ENCODE peak calls at places on chromosomes 6 and 20, in ten cellular contexts. R is activated CD4-positive, CD25-positive, alpha-beta regulatory T cell treated with anti-CD3 and anti-CD28 coated beads, Interleukin-2, amount 50 U/mL, for 16 hours; Z is epithelial cell of esophagus; H is kidney glomerular epithelial cell; D is NCI-H1417 treated with DMSO at 0.1 percent for 48 hours; L is neuronal stem cell; G is left ventricle myocardium superior; Y is central memory CD4-positive, alpha-beta T cell; O is dermis blood vessel endothelial cell; C is AML-193. M is an unnamed sample.

GRCh38 chr20:40694246-40694645 is 5.2 kb upstream of the MAFB start:
- DNase-seq in R (no peak), Z (no peak), H (no peak), D (no peak), L (no peak), G (no peak), Y (no peak), O (no peak), C (no peak), M (no peak)

GRCh38 chr6:10276106-10276505 is 138.8 kb downstream of the TFAP2A start:
- DNase-seq in R (no peak), Z (peak), H (peak), D (no peak), L (no peak), G (no peak), Y (no peak), O (no peak), C (no peak), M (no peak)

GRCh38 chr6:34324738-34325444 is 67.6 kb downstream of the NUDT3 start:
- DNase-seq in R (no peak), Z (peak), H (no peak), D (no peak), L (no peak), G (peak), Y (no peak), O (no peak), C (no peak), M (no peak)

GRCh38 chr6:44219053-44219814 is 2.5 kb downstream of the MYMX start:
- DNase-seq in R (no peak), Z (no peak), H (peak), D (no peak), L (peak), G (peak), Y (no peak), O (peak), C (peak), M (peak)

GRCh38 chr6:10310826-10311225 is 104.0 kb downstream of the TFAP2A start:
- DNase-seq in R (no peak), Z (peak), H (no peak), D (peak), L (no peak), G (no peak), Y (no peak), O (no peak), C (no peak), M (no peak)

GRCh38 chr20:3209023-3209945 is at the start of gene ITPA:
- DNase-seq in R (peak), Z (peak), H (peak), D (no peak), L (peak), G (peak), Y (peak), O (peak), C (peak), M (peak)

GRCh38 chr6:33668914-33669313 is 42.6 kb downstream of the UQCC2 start:
- DNase-seq in R (peak), Z (peak), H (no peak), D (no peak), L (no peak), G (no peak), Y (peak), O (no peak), C (no peak), M (no peak)

GRCh38 chr6:49764571-49765236 is 20.5 kb upstream of the CRISP3 start:
- DNase-seq in R (no peak), Z (no peak), H (no peak), D (no peak), L (no peak), G (no peak), Y (no peak), O (no peak), C (no peak), M (no peak)

GRCh38 chr6:127180421-127180820 is 62.0 kb downstream of the RSPO3 start:
- DNase-seq in R (no peak), Z (no peak), H (no peak), D (no peak), L (no peak), G (no peak), Y (no peak), O (no peak), C (no peak), M (no peak)

GRCh38 chr20:1335961-1336698 is 7.2 kb upstream of the SDCBP2 start:
- DNase-seq in R (no peak), Z (no peak), H (no peak), D (no peak), L (no peak), G (no peak), Y (no peak), O (peak), C (no peak), M (no peak)

GRCh38 chr6:108737594-108738546 is 110.4 kb upstream of the ARMC2 start:
- DNase-seq in R (no peak), Z (peak), H (peak), D (no peak), L (no peak), G (peak), Y (no peak), O (peak), C (no peak), M (no peak)

GRCh38 chr6:41071923-41072835 is at the start of gene OARD1:
- DNase-seq in R (peak), Z (peak), H (peak), D (peak), L (peak), G (peak), Y (peak), O (peak), C (peak), M (peak)

GRCh38 chr20:63115651-63116411 is 100.1 kb downstream of the YTHDF1 start:
- DNase-seq in R (no peak), Z (no peak), H (no peak), D (no peak), L (no peak), G (peak), Y (no peak), O (no peak), C (no peak), M (no peak)

GRCh38 chr20:64228086-64228485 is 27.5 kb upstream of the PCMTD2 start:
- DNase-seq in R (no peak), Z (no peak), H (no peak), D (no peak), L (no peak), G (no peak), Y (no peak), O (no peak), C (no peak), M (no peak)

GRCh38 chr6:25041676-25042598 is 106.2 kb upstream of the RIPOR2 start:
- DNase-seq in R (no peak), Z (no peak), H (no peak), D (no peak), L (no peak), G (no peak), Y (peak), O (no peak), C (peak), M (no peak)

GRCh38 chr20:52446421-52447231 is 255.0 kb upstream of the ZFP64 start:
- DNase-seq in R (no peak), Z (no peak), H (no peak), D (no peak), L (no peak), G (no peak), Y (no peak), O (no peak), C (no peak), M (no peak)

GRCh38 chr6:81148726-81149125 is 603.8 kb downstream of the TENT5A start:
- DNase-seq in R (no peak), Z (no peak), H (no peak), D (no peak), L (no peak), G (no peak), Y (no peak), O (no peak), C (no peak), M (no peak)

GRCh38 chr20:57871237-57871632 is 161.4 kb upstream of the PMEPA1 start:
- DNase-seq in R (no peak), Z (no peak), H (no peak), D (no peak), L (no peak), G (no peak), Y (no peak), O (no peak), C (no peak), M (no peak)